ENCODE peak calls at places on chromosomes 1 and 21, in six cellular contexts. P, V, M, N, T and L are unnamed samples.

GRCh38 chr1:18527921-18528320 is 47.2 kb downstream of the KLHDC7A start:
- DNase-seq in M (no peak), N (no peak), P (no peak), V (no peak), T (no peak), L (no peak)

GRCh38 chr1:43101061-43101460 is 71.0 kb downstream of the EBNA1BP2 start:
- DNase-seq in V (no peak), M (no peak), N (no peak), T (no peak), P (no peak), L (no peak)

GRCh38 chr1:207867136-207868081 is 43.5 kb downstream of the CD34 start:
- DNase-seq in M (peak), P (no peak), T (no peak), V (peak), N (peak), L (no peak)

GRCh38 chr1:244651956-244652698 is 799 bp upstream of the DESI2 start:
- DNase-seq in N (peak), M (no peak), V (no peak), T (no peak), P (no peak), L (no peak)

GRCh38 chr1:1334835-1335234 is 3.8 kb downstream of the TAS1R3 start:
- DNase-seq in T (no peak), P (no peak), M (no peak), V (no peak), N (no peak), L (no peak)

GRCh38 chr1:197197430-197197997 is 51.0 kb upstream of the ASPM start:
- DNase-seq in T (no peak), P (no peak), N (no peak), M (no peak), V (peak), L (no peak)

GRCh38 chr1:15916417-15916816 is 59.5 kb downstream of the ZBTB17 start:
- DNase-seq in P (no peak), N (peak), M (no peak), T (no peak), V (no peak), L (no peak)

GRCh38 chr21:38258803-38259485 is 2.2 kb downstream of the KCNJ15 start:
- DNase-seq in M (no peak), P (no peak), V (peak), N (peak), T (no peak), L (peak)

GRCh38 chr1:5564578-5565257 is 427.5 kb downstream of the NPHP4 start:
- DNase-seq in P (no peak), V (no peak), T (no peak), M (no peak), N (no peak), L (no peak)

GRCh38 chr1:39539252-39539790 is 37.3 kb downstream of the PABPC4 start:
- DNase-seq in M (peak), V (peak), P (peak), T (peak), N (peak), L (peak)

GRCh38 chr1:1943834-1944570 is 24.9 kb upstream of the TMEM52 start:
- DNase-seq in P (peak), V (peak), T (no peak), M (peak), N (peak), L (no peak)

GRCh38 chr21:45556645-45557601 is 14.7 kb upstream of the SLC19A1 start:
- DNase-seq in N (no peak), P (peak), M (no peak), T (no peak), V (peak), L (no peak)

GRCh38 chr1:216183427-216183826 is 239.8 kb downstream of the USH2A start:
- DNase-seq in T (no peak), M (no peak), N (peak), V (no peak), P (no peak), L (no peak)

GRCh38 chr1:219460561-219461511 is 152.1 kb downstream of the ZC3H11B start:
- DNase-seq in T (no peak), N (peak), P (no peak), M (no peak), V (no peak), L (peak)

GRCh38 chr1:3799976-3800685 is 3.8 kb upstream of the LRRC47 start:
- DNase-seq in P (no peak), V (no peak), T (no peak), N (no peak), M (no peak), L (no peak)

GRCh38 chr21:40386301-40386911 is 460.6 kb downstream of the DSCAM start:
- DNase-seq in V (no peak), T (no peak), N (no peak), P (peak), M (peak), L (no peak)

GRCh38 chr21:43361127-43361492 is 65.8 kb downstream of the SIK1 start:
- DNase-seq in N (peak), P (no peak), V (no peak), M (no peak), T (no peak), L (no peak)

GRCh38 chr21:37257526-37257966 is 9.6 kb downstream of the VPS26C start:
- DNase-seq in V (peak), P (no peak), N (peak), M (no peak), T (no peak), L (no peak)

GRCh38 chr1:55706397-55706796 is 491.2 kb upstream of the USP24 start:
- DNase-seq in M (no peak), N (no peak), T (no peak), P (no peak), V (no peak), L (no peak)

GRCh38 chr1:59952065-59952464 is 25.5 kb upstream of the CYP2J2 start:
- DNase-seq in V (no peak), N (peak), P (no peak), T (no peak), M (no peak), L (no peak)

GRCh38 chr1:19381261-19381660 is 69.1 kb downstream of the SLC66A1 start:
- DNase-seq in P (no peak), M (no peak), V (no peak), T (no peak), N (no peak), L (no peak)

GRCh38 chr1:31579374-31579773 is 3.1 kb downstream of the TINAGL1 start:
- DNase-seq in T (peak), M (no peak), V (no peak), N (peak), P (no peak), L (no peak)

DNA sequence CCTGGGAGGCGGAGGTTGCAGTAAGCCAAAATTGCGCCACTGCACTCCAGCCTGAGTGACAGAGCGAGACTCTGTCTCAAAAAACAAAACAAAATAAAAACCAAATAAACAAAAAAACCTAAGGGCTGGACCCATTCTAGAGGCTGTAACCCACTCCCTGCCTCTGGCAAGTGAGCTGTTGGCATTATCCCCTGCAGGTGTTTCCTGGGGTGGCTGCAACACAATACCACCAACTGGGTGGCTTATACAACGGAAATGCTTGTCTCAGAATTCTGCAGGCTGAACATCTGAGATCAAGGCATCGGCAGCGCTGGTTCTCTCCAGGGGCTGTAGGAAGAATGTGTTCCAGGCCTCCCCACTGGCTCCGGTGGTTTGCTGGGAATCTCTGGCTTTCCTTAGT is 15.2 kb downstream of the LRRC38 start:
- DNase-seq in T (no peak), V (no peak), N (no peak), P (no peak), M (no peak), L (no peak)
- TF ChIP-seq CTCF in T (no peak), V (no peak), N (no peak), P (no peak), M (no peak), L (no peak)

DNA sequence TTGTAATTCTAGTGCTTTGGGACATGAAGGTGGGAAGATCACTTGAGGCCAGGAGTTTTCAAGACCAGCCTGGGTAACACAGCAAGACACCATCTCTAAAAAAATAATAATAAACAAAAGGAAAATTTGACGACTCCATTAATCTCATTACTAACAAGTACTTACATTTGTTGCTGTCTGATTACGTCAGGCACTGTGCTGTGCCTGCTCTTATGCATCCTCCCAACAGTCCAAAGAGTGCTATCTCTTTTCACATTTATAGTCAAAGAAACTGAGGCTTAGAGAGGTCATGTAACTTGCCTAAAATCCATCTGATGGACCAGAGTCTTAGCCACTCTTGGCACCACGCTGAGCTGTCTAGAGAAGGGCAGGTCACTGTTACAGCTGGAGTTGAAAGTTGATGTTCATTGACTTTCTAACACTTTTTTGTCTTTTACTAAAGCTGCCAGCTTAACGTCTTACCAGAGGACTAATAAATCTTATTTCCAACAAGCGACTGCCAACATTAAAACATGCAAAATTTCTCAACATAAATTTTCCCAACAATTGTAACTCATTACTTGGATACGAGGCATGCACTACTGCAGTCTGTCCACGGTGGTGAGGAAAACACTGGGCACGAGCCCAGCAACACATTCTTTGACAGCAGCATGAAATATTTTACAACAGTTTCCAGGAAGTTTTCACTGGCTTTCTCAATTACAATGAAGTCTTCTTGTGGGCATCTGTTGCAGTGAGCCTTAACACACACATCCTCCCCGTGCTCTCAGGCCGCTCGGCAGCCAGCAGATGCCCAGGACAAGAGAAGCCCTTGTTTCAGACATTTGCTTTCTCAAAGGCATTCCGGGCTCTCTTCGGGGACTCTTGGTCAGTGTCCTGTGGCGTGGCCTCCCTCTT is 262.9 kb upstream of the PROX1 start:
- DNase-seq in P (no peak), N (peak), M (peak), T (peak), V (peak), L (no peak)
- TF ChIP-seq CTCF in P (no peak), N (no peak), M (no peak), T (no peak), V (no peak), L (no peak)

DNA sequence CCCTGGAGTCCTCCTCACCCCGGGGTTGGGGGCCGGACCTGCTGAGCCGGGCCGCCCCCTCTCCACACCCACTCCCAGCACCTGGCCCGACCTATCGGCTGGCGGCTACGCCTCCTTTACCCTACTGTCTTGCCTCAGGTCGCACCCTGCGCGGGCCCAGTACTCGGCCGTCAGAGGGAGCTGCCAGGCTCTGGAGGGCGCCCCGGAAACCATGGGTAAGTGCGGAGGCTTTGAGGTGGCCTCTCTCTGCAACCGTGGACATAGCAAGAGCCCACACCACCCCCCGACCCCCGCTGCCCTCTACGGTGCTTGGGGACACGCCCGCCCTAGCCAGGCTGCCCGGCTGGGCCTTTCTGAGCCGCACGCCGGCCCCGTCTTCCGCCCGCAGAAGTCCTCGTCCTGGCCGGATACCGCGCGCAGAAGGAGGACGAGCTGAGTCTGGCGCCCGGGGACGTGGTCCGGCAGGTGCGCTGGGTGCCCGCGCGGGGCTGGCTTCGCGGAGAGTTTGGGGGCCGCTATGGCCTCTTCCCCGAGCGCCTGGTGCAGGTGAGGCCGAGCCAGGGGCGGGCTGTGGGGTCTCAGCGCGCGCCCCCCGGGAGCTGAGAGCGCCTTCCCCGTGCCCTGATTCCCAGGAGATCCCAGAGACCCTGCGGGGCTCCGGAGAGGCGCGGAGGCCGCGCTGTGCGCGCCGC is at the start of gene SH3D21:
- DNase-seq in M (peak), V (no peak), N (peak), T (peak), P (no peak), L (no peak)
- TF ChIP-seq CTCF in M (no peak), V (no peak), N (peak), T (no peak), P (no peak), L (no peak)

GRCh38 chr1:182807907-182808306 is 18.3 kb downstream of the NPL start:
- DNase-seq in M (no peak), T (no peak), P (no peak), V (no peak), N (no peak), L (no peak)

GRCh38 chr1:182809414-182809957 is 19.9 kb downstream of the NPL start:
- DNase-seq in T (no peak), V (no peak), M (no peak), P (no peak), N (no peak), L (no peak)

GRCh38 chr1:182803846-182804245 is 14.3 kb downstream of the NPL start:
- DNase-seq in T (no peak), P (no peak), N (no peak), M (no peak), V (no peak), L (no peak)

GRCh38 chr1:182802006-182802798 is 12.6 kb downstream of the NPL start:
- DNase-seq in T (no peak), P (no peak), M (no peak), V (no peak), N (no peak), L (no peak)

GRCh38 chr1:182806015-182806678 is 16.6 kb downstream of the NPL start:
- DNase-seq in T (no peak), M (no peak), N (no peak), V (no peak), P (no peak), L (no peak)
- TF ChIP-seq CTCF in T (no peak), M (no peak), N (no peak), V (no peak), P (no peak), L (no peak)

GRCh38 chr1:81559662-81560350 is 240.9 kb upstream of the ADGRL2 start:
- DNase-seq in V (no peak), M (no peak), N (peak), P (no peak), T (no peak), L (no peak)
- TF ChIP-seq CTCF in V (peak), M (no peak), N (no peak), P (no peak), T (no peak), L (peak)

DNA sequence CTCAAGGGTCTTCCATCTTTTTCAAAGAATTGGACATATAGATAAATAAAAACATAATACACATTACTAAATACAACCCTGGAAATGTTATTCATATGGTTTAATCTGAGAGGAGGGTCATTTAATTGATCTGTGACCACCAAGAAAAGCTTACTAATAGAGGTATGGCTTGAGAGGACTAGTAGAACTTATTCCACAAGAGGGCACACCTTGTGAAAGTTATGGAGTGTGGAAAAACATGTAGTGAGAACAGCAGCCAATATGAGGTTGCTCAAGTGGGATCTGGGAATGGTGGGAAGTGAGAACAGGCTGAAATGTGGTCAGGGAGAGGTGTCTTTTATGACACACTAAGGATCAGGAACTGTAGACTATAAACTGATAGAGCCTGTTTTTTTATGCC is 973.5 kb upstream of the B3GALT2 start:
- DNase-seq in V (no peak), M (no peak), N (peak), P (no peak), T (no peak), L (no peak)
- TF ChIP-seq CTCF in V (no peak), M (no peak), N (no peak), P (no peak), T (no peak), L (peak)